ENCODE peak calls at places on chromosomes 7 and 10, in four cellular contexts. One of them, this sample, is unnamed.

GRCh38 chr7:43516581-43517342 is 66.1 kb upstream of the STK17A start:
- DNase-seq in GM12878: peak
- DNase-seq in K562: no peak
- DNase-seq in HepG2: no peak
- DNase-seq in this sample: no peak

GRCh38 chr7:144391823-144392255 is 11.7 kb downstream of the NOBOX start:
- DNase-seq in HepG2: peak
- DNase-seq in K562: peak
- DNase-seq in GM12878: no peak
- DNase-seq in this sample: peak

GRCh38 chr10:77208857-77209256 is 428.8 kb downstream of the KCNMA1 start:
- DNase-seq in HepG2: no peak
- DNase-seq in GM12878: no peak
- DNase-seq in K562: no peak
- DNase-seq in this sample: no peak

GRCh38 chr7:4607321-4607729 is 74.8 kb upstream of the FOXK1 start:
- DNase-seq in HepG2: no peak
- DNase-seq in GM12878: no peak
- DNase-seq in K562: no peak
- DNase-seq in this sample: no peak

GRCh38 chr10:21172774-21173432 is 275.8 kb upstream of the NEBL start:
- DNase-seq in K562: no peak
- DNase-seq in GM12878: no peak
- DNase-seq in HepG2: no peak
- DNase-seq in this sample: peak

GRCh38 chr10:130745251-130745650 is 566.3 kb downstream of the TCERG1L start:
- DNase-seq in K562: no peak
- DNase-seq in HepG2: no peak
- DNase-seq in GM12878: no peak
- DNase-seq in this sample: no peak

GRCh38 chr10:91162050-91162494 is 58.4 kb upstream of the PCGF5 start:
- DNase-seq in GM12878: no peak
- DNase-seq in HepG2: peak
- DNase-seq in K562: peak
- DNase-seq in this sample: peak

GRCh38 chr10:49710966-49711365 is 31.5 kb downstream of the C10orf53 start:
- DNase-seq in GM12878: no peak
- DNase-seq in HepG2: no peak
- DNase-seq in K562: no peak
- DNase-seq in this sample: no peak

GRCh38 chr10:15113766-15114165 is 16.6 kb downstream of the RPP38 start:
- DNase-seq in K562: no peak
- DNase-seq in HepG2: no peak
- DNase-seq in GM12878: no peak
- DNase-seq in this sample: no peak

GRCh38 chr7:100190059-100190711 is 12.5 kb downstream of the STAG3 start:
- DNase-seq in GM12878: no peak
- DNase-seq in HepG2: peak
- DNase-seq in K562: peak
- DNase-seq in this sample: no peak

GRCh38 chr10:43598447-43598846 is 7.8 kb upstream of the ZNF485 start:
- DNase-seq in HepG2: no peak
- DNase-seq in K562: no peak
- DNase-seq in GM12878: no peak
- DNase-seq in this sample: no peak

GRCh38 chr10:86688398-86688921 is 20.1 kb downstream of the LDB3 start:
- DNase-seq in GM12878: no peak
- DNase-seq in K562: peak
- DNase-seq in HepG2: peak
- DNase-seq in this sample: peak

GRCh38 chr7:2017483-2017891 is 215.3 kb downstream of the MAD1L1 start:
- DNase-seq in K562: no peak
- DNase-seq in HepG2: no peak
- DNase-seq in GM12878: no peak
- DNase-seq in this sample: no peak

GRCh38 chr10:97640868-97641811 is 669 bp downstream of the PI4K2A start:
- DNase-seq in HepG2: no peak
- DNase-seq in GM12878: no peak
- DNase-seq in K562: peak
- DNase-seq in this sample: peak

GRCh38 chr7:40763319-40764287 is 628.8 kb downstream of the SUGCT start:
- DNase-seq in K562: no peak
- DNase-seq in HepG2: no peak
- DNase-seq in GM12878: no peak
- DNase-seq in this sample: no peak

GRCh38 chr10:33616921-33617320 is 282.5 kb upstream of the NRP1 start:
- DNase-seq in GM12878: no peak
- DNase-seq in HepG2: no peak
- DNase-seq in K562: no peak
- DNase-seq in this sample: no peak

GRCh38 chr7:90430614-90431445 is 27.6 kb downstream of the CLDN12 start:
- DNase-seq in GM12878: no peak
- DNase-seq in HepG2: no peak
- DNase-seq in K562: no peak
- DNase-seq in this sample: no peak

GRCh38 chr10:106285199-106285598 is 879.3 kb downstream of the SORCS1 start:
- DNase-seq in HepG2: no peak
- DNase-seq in K562: no peak
- DNase-seq in GM12878: no peak
- DNase-seq in this sample: no peak

GRCh38 chr10:88071814-88072380 is 208.5 kb downstream of the PTEN start:
- DNase-seq in GM12878: no peak
- DNase-seq in HepG2: no peak
- DNase-seq in K562: no peak
- DNase-seq in this sample: no peak

GRCh38 chr10:62422068-62422590 is 48.0 kb downstream of the ZNF365 start:
- DNase-seq in HepG2: no peak
- DNase-seq in K562: no peak
- DNase-seq in GM12878: no peak
- DNase-seq in this sample: no peak

GRCh38 chr7:26646666-26647065 is 217.7 kb downstream of the SKAP2 start:
- DNase-seq in HepG2: no peak
- DNase-seq in GM12878: no peak
- DNase-seq in K562: no peak
- DNase-seq in this sample: no peak

GRCh38 chr7:135966341-135967043 is 10.7 kb downstream of the MTPN start:
- DNase-seq in K562: no peak
- DNase-seq in GM12878: no peak
- DNase-seq in HepG2: no peak
- DNase-seq in this sample: no peak

GRCh38 chr10:116669832-116670644 is 49.3 kb downstream of the PNLIPRP2 start:
- DNase-seq in HepG2: peak
- DNase-seq in K562: peak
- DNase-seq in GM12878: no peak
- DNase-seq in this sample: peak

GRCh38 chr7:98868450-98868849 is 1.4 kb downstream of the TMEM130 start:
- DNase-seq in GM12878: no peak
- DNase-seq in HepG2: no peak
- DNase-seq in K562: no peak
- DNase-seq in this sample: no peak

GRCh38 chr7:12028508-12028907 is 182.6 kb upstream of the TMEM106B start:
- DNase-seq in HepG2: no peak
- DNase-seq in GM12878: no peak
- DNase-seq in K562: no peak
- DNase-seq in this sample: no peak
- TF ChIP-seq FOXK2 in HepG2: no peak
- TF ChIP-seq FOXK2 in GM12878: no peak
- TF ChIP-seq FOXK2 in K562: no peak
- TF ChIP-seq FOXK2 in this sample: no peak

DNA sequence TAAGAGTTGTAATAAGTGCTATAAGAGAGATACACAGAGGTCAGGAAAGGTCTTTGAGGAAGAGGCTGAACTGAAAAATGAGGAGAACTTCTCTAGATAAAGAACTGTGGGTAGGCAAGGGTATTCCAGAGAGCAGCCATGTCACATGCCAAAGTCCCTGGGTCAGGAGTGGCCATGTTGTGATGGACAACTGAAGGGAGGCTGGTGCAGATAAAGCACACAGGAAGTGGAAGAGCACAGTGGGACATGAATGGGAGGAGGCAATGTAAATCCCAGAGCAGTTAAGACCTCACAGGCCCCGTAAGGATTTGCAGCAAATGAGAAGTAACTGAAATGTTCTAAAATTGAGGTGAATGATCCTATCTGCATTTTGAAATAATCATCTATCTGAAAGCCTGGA is 37.2 kb downstream of the IMMP2L start:
- DNase-seq in HepG2: no peak
- DNase-seq in GM12878: no peak
- DNase-seq in K562: no peak
- DNase-seq in this sample: no peak
- TF ChIP-seq FOXK2 in HepG2: no peak
- TF ChIP-seq FOXK2 in GM12878: no peak
- TF ChIP-seq FOXK2 in K562: no peak
- TF ChIP-seq FOXK2 in this sample: no peak

DNA sequence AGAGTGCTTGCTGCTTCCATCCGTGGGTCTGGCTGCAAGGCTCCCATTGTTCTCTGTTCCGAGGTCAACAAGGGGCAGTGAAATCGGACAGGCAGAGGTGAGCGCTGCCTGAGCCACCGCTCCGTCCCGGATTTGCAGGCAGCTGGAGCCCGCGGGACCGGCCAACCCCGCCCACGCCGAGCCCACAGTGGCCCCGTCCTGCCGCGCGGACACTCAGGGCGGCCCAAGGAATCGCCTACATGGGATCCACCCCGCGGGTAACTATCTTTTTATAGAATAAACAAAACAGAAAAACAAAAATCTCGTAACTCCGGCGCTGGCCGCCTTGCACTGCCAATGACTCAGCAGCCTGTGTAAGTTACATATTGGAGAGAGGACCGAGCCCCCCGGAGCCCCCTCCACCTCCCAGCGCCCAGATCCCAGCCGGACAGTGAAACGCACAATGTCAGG is 1.9 kb downstream of the BNIP3 start:
- DNase-seq in K562: peak
- DNase-seq in HepG2: peak
- DNase-seq in GM12878: no peak
- DNase-seq in this sample: no peak
- TF ChIP-seq FOXK2 in K562: no peak
- TF ChIP-seq FOXK2 in HepG2: no peak
- TF ChIP-seq FOXK2 in GM12878: no peak
- TF ChIP-seq FOXK2 in this sample: no peak

GRCh38 chr10:60384006-60384405 is 5.7 kb downstream of the ANK3 start:
- DNase-seq in HepG2: no peak
- DNase-seq in GM12878: no peak
- DNase-seq in K562: no peak
- DNase-seq in this sample: no peak
- TF ChIP-seq FOXK2 in HepG2: no peak
- TF ChIP-seq FOXK2 in GM12878: no peak
- TF ChIP-seq FOXK2 in K562: no peak
- TF ChIP-seq FOXK2 in this sample: no peak

GRCh38 chr7:141301544-141301943 is 227.7 kb downstream of the TMEM178B start:
- DNase-seq in K562: no peak
- DNase-seq in GM12878: no peak
- DNase-seq in HepG2: no peak
- DNase-seq in this sample: no peak
- TF ChIP-seq FOXK2 in K562: no peak
- TF ChIP-seq FOXK2 in GM12878: no peak
- TF ChIP-seq FOXK2 in HepG2: no peak
- TF ChIP-seq FOXK2 in this sample: no peak